ENCODE peak calls at places on chromosome 20, in seven cellular contexts. Y, A, L, J, V, X and C are unnamed samples.

GRCh38 chr20:41299899-41300298 is 17.6 kb downstream of the ZHX3 start:
- DNase-seq in Y (no peak), A (no peak), L (no peak), J (no peak), V (no peak), X (no peak), C (no peak)

GRCh38 chr20:17615645-17616479 is 46.0 kb downstream of the DSTN start:
- DNase-seq in Y (no peak), A (no peak), L (no peak), J (no peak), V (no peak), X (peak), C (no peak)

GRCh38 chr20:49937023-49937929 is 1.1 kb downstream of the RNF114 start:
- DNase-seq in Y (no peak), A (no peak), L (no peak), J (peak), V (no peak), X (peak), C (peak)

GRCh38 chr20:7090753-7091310 is 323.3 kb downstream of the BMP2 start:
- DNase-seq in Y (no peak), A (no peak), L (no peak), J (peak), V (no peak), X (no peak), C (no peak)

GRCh38 chr20:22805219-22805618 is 220.8 kb upstream of the FOXA2 start:
- DNase-seq in Y (peak), A (peak), L (no peak), J (peak), V (no peak), X (no peak), C (peak)

GRCh38 chr20:51695574-51696303 is 72.5 kb downstream of the ATP9A start:
- DNase-seq in Y (peak), A (peak), L (no peak), J (peak), V (no peak), X (no peak), C (peak)

GRCh38 chr20:59391975-59392374 is 91.6 kb downstream of the EDN3 start:
- DNase-seq in Y (no peak), A (no peak), L (no peak), J (no peak), V (no peak), X (no peak), C (no peak)

GRCh38 chr20:38635721-38636285 is 34.2 kb downstream of the ARHGAP40 start:
- DNase-seq in Y (peak), A (peak), L (no peak), J (peak), V (no peak), X (no peak), C (no peak)

GRCh38 chr20:25341716-25342680 is 48.6 kb downstream of the ABHD12 start:
- DNase-seq in Y (peak), A (peak), L (no peak), J (peak), V (no peak), X (no peak), C (peak)

GRCh38 chr20:46651091-46651962 is at the start of gene SLC13A3:
- DNase-seq in Y (no peak), A (no peak), L (no peak), J (no peak), V (no peak), X (no peak), C (no peak)

GRCh38 chr20:32945710-32946221 is 58.5 kb downstream of the SUN5 start:
- DNase-seq in Y (no peak), A (peak), L (no peak), J (peak), V (no peak), X (no peak), C (peak)
- TF ChIP-seq CTCF in Y (peak), A (peak), L (peak), J (peak), V (no peak), X (no peak), C (peak)

GRCh38 chr20:12112665-12113064 is 195.0 kb downstream of the BTBD3 start:
- DNase-seq in Y (no peak), A (no peak), L (no peak), J (no peak), V (no peak), X (no peak), C (no peak)

GRCh38 chr20:12112089-12112474 is 194.4 kb downstream of the BTBD3 start:
- DNase-seq in Y (no peak), A (no peak), L (no peak), J (peak), V (no peak), X (no peak), C (no peak)

GRCh38 chr20:12113468-12114371 is 196.0 kb downstream of the BTBD3 start:
- DNase-seq in Y (peak), A (peak), L (no peak), J (peak), V (no peak), X (no peak), C (peak)

GRCh38 chr20:12111431-12112088 is 193.9 kb downstream of the BTBD3 start:
- DNase-seq in Y (no peak), A (no peak), L (no peak), J (no peak), V (no peak), X (no peak), C (no peak)

GRCh38 chr20:12113075-12113467 is 195.4 kb downstream of the BTBD3 start:
- DNase-seq in Y (no peak), A (no peak), L (no peak), J (no peak), V (no peak), X (no peak), C (no peak)
- H3K4me3 ChIP-seq in Y (no peak), A (no peak), L (no peak), J (no peak), V (no peak), X (no peak), C (no peak)

DNA sequence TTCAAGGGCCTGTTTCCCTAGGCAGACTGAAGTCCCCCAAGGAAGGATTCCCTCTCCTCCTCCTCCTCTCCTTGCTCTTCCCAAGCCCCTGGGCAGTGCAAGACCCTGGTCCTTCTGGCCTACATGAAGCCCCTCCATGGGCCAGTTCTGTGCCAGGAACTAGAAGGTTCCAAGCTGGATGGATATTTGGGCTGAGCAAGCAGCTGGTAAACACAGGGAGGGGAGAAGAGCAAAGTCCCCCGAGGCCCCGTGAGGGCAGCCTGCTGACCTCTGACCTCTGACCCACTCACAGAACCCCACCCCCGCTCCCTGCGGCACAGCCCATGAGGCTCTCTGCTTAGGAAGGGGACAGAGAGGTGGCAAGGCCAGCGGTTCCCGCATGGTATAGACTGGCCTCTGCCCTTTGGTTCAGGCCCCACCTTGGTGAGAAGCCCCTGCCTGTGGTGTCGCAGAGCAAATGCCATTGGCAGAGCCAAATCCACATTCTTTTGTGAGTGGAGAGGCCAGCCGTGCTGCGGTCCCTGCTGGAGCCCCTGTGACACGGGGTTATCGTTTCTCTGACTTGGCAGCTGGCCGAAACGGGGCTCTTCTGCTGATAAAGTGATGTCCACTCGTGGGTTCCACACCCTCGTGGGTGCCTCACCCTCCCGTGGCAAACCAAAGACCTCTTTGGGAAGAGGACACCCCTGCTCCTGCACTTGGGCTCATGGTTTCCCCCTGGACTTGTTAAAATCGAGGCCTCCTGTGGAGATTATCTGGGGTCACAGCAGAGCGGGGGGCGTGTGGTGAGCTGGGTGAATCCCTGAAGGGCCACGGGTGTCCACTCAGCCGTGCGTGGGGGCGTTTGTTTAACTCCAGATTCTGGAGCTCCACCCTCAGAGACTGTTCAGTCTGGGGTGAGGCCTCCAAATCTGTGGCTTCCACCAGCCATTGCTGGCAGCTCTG is 2.1 kb upstream of the CHRNA4 start:
- DNase-seq in Y (no peak), A (no peak), L (no peak), J (no peak), V (no peak), X (no peak), C (no peak)
- TF ChIP-seq CTCF in Y (no peak), A (no peak), L (no peak), J (no peak), V (no peak), X (no peak), C (no peak)

DNA sequence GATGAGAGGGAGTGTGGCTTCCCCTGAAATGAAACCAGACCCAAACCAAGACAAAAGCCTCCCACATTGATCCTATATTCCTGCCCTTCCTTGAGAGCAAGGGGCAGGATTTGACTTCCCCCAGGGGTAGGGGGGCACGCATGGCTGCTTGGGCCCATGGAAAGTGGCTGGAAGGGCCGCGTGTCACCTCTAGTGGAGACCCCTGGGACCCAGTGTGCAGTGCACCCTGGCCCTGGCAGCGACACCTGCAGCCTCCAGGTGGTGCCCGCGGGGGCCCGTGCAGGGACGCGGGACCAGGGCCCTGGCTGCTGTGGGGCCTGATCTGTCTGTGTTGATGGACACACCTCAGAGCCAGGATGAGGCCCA is 18.0 kb upstream of the SLCO4A1 start:
- DNase-seq in Y (no peak), A (no peak), L (no peak), J (peak), V (peak), X (no peak), C (no peak)
- H3K4me3 ChIP-seq in Y (no peak), A (no peak), L (no peak), J (peak), V (no peak), X (no peak), C (no peak)

GRCh38 chr20:34271961-34272360 is 30.7 kb downstream of the ASIP start:
- DNase-seq in Y (peak), A (peak), L (no peak), J (peak), V (no peak), X (no peak), C (peak)

GRCh38 chr20:34264141-34264540 is 22.9 kb downstream of the ASIP start:
- DNase-seq in Y (no peak), A (no peak), L (no peak), J (no peak), V (no peak), X (no peak), C (no peak)

GRCh38 chr20:34268145-34268544 is 26.9 kb downstream of the ASIP start:
- DNase-seq in Y (no peak), A (no peak), L (no peak), J (no peak), V (no peak), X (peak), C (no peak)

GRCh38 chr20:34269996-34270627 is 28.9 kb downstream of the ASIP start:
- DNase-seq in Y (no peak), A (peak), L (no peak), J (no peak), V (no peak), X (no peak), C (peak)

GRCh38 chr20:34268851-34269668 is 27.8 kb downstream of the ASIP start:
- DNase-seq in Y (peak), A (peak), L (no peak), J (no peak), V (peak), X (no peak), C (peak)
- TF ChIP-seq CTCF in Y (no peak), A (no peak), L (no peak), J (no peak), V (no peak), X (no peak), C (peak)

DNA sequence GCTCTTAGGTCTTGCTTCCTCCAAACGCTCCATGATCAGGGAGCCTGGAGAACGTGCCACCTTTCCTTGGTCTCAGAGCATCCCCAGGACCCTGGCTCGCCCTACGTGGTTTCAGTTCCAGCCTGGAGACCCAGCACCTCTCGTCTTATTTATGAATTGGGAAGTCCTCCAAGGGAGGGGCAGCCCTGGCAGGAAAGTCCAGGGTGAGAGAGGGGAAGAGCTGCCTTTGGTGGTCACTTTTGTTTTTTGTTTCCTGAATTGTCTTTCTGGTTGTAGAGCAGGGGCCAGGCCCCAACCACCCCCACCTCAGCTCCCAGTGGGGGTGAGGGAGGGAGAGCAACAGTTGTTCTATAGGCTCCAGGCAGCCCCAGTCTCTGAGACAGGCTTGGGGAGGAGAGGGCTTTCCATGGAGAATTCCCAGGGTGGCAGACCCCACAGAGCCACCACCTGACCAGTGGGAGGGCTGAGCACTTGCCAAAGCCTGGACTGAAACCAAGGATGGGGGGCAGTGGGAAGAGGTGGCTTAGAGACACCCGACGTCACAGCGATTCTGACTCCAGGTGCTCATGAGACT is 88.8 kb downstream of the PRND start:
- DNase-seq in Y (no peak), A (no peak), L (no peak), J (no peak), V (no peak), X (no peak), C (no peak)
- H3K4me3 ChIP-seq in Y (no peak), A (no peak), L (peak), J (no peak), V (no peak), X (no peak), C (no peak)

DNA sequence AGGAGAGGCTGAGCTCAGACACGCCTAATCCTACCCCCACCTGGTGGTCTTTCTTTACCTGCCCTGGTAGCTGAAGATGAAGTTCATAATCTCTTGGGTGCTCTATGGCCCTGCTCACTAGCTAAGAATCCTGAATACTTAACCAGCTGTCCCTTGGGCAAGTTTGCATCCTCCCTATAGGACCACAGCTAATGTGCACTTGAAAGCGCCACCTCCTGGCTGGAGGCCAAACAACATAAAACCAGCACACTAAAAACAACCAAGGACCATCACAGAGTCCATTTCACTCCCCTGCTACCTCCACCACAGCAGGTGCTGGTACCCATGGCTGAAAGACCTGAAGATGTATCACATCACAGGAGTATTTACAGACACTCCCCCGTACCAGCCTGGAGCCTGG is 155.5 kb upstream of the SLC24A3 start:
- DNase-seq in Y (no peak), A (no peak), L (no peak), J (no peak), V (no peak), X (no peak), C (no peak)
- TF ChIP-seq CTCF in Y (no peak), A (no peak), L (no peak), J (peak), V (no peak), X (no peak), C (no peak)

GRCh38 chr20:9837634-9838033 is 1.2 kb downstream of the PAK5 start:
- DNase-seq in Y (no peak), A (no peak), L (no peak), J (no peak), V (no peak), X (no peak), C (no peak)
- H3K4me3 ChIP-seq in Y (no peak), A (no peak), L (no peak), J (no peak), V (no peak), X (no peak), C (no peak)

GRCh38 chr20:37520417-37520751 is 666 bp upstream of the NNAT start:
- DNase-seq in Y (no peak), A (no peak), L (no peak), J (no peak), V (no peak), X (no peak), C (no peak)

GRCh38 chr20:37518606-37519507 is 2.2 kb upstream of the NNAT start:
- DNase-seq in Y (no peak), A (no peak), L (no peak), J (no peak), V (no peak), X (peak), C (no peak)

GRCh38 chr20:37521091-37521771 is at the start of gene NNAT:
- DNase-seq in Y (no peak), A (no peak), L (no peak), J (no peak), V (no peak), X (no peak), C (no peak)

GRCh38 chr20:37518059-37518458 is 3.0 kb upstream of the NNAT start:
- DNase-seq in Y (no peak), A (no peak), L (no peak), J (no peak), V (no peak), X (no peak), C (no peak)

DNA sequence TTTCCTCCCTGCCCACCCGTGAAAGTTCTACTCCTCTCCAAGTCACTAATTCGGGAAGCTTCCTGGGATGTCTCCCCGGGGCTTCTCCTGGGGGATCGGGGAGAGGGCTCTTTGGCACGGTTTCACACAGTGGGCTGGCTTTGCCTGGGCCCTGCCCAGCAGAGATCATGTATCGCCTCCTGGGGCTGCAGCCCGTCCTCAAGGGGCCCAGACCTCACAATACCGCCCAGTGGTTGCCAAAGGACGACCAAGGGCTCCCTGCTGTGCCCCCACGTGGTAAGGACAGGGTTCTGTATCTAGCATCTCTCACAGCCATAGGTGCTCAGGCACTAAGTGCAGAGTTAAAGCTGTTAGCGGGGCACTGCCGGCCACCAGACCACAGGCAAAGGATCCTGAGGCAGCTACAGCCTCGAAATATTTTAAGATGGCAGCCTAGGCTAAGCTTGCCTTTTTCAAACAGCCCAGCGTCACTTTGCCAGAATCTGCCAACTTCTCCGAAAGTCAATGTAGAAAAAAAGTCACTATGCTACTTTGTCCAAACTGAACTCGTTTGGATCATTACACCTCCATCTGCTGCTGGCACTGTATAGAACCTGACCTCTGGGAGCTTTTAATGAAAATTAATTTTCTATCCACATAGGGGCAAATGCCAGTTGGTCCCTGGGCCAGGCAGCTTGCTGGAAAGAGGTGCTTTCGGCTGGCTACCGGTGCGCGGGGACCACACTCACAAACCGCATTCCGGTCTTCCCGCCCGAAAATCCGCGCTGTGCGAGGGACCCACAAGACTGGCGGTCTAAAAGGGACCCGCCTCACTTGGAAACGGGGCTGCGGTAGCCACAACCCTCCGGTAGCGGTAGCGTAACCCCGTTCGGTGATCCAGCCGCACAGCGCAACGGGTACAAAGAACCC is 1.3 kb upstream of the NNAT start:
- DNase-seq in Y (no peak), A (no peak), L (no peak), J (no peak), V (no peak), X (peak), C (no peak)
- TF ChIP-seq CTCF in Y (no peak), A (no peak), L (no peak), J (no peak), V (no peak), X (no peak), C (peak)

DNA sequence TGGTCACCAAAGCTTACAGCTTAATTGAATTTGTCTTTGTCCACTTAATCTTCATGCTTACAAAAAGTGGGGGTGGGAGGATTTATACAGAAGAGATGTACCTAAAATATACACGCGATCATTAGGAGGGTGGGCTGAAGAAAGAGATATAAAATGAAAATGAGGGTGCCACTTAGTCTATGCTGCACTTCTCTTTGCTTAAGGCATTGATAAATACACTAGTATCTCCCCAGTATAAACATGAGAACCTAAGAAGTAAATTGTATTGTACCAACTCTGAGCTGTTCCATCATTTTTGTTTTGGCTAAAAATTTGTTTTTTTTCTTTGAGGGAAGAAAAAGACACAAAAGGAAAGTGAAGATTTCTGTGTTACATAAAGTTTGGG is 170.8 kb upstream of the ZNF217 start:
- DNase-seq in Y (no peak), A (no peak), L (no peak), J (no peak), V (no peak), X (no peak), C (no peak)
- H3K4me3 ChIP-seq in Y (no peak), A (no peak), L (no peak), J (no peak), V (no peak), X (no peak), C (no peak)